ENCODE peak calls at places on chromosomes 4 and X, in six cellular contexts. C is brain microvascular endothelial cell, Y is right lobe of liver, M is testis, H is fibroblast of lung, D is trophoblast cell. A is an unnamed sample.

GRCh38 chr4:175470141-175470540 is 341.9 kb downstream of the GPM6A start:
- DNase-seq in M (no peak), Y (no peak), D (no peak), H (no peak), C (peak; percentile 55), A (no peak)

GRCh38 chrX:43562372-43562771 is 93.7 kb upstream of the MAOA start:
- DNase-seq in H (peak; percentile 56), C (no peak), Y (no peak), M (no peak), D (peak; percentile 20), A (no peak)

GRCh38 chrX:41238543-41238942 is 95.4 kb upstream of the DDX3X start:
- DNase-seq in D (no peak), C (peak; percentile 56), Y (no peak), M (no peak), H (peak; percentile 23), A (no peak)

GRCh38 chrX:113741744-113742143 is 842.1 kb upstream of the HTR2C start:
- DNase-seq in Y (no peak), M (peak; percentile 23), C (no peak), H (no peak), D (peak; percentile 16), A (no peak)

GRCh38 chr4:26049447-26049846 is 135.4 kb downstream of the SMIM20 start:
- DNase-seq in D (no peak), M (no peak), C (no peak), H (no peak), Y (no peak), A (no peak)

GRCh38 chr4:156193800-156194199 is 240.1 kb upstream of the CTSO start:
- DNase-seq in H (peak; percentile 15), Y (peak; percentile 38), C (no peak), D (no peak), M (no peak), A (no peak)

GRCh38 chr4:30719363-30720020 is 677 bp upstream of the PCDH7 start:
- DNase-seq in D (no peak), C (peak; percentile 35), H (peak; percentile 73), Y (peak; percentile 30), M (no peak), A (peak; percentile 88)

GRCh38 chr4:153789741-153790651 is 1.1 kb upstream of the SFRP2 start:
- DNase-seq in H (peak; percentile 26), C (no peak), M (no peak), Y (no peak), D (no peak), A (no peak)

GRCh38 chr4:105197777-105198176 is 51.1 kb downstream of the TET2 start:
- DNase-seq in H (no peak), C (no peak), D (peak; percentile 31), Y (no peak), M (no peak), A (no peak)

GRCh38 chr4:41750158-41750623 is 1.7 kb upstream of the PHOX2B start:
- DNase-seq in C (no peak), M (no peak), H (no peak), D (no peak), Y (no peak), A (no peak)

GRCh38 chrX:143632625-143633387 is 3.1 kb downstream of the SLITRK4 start:
- DNase-seq in C (no peak), Y (no peak), H (peak; percentile 37), M (peak; percentile 25), D (no peak), A (no peak)

GRCh38 chr4:141215972-141216761 is 4.5 kb upstream of the ZNF330 start:
- DNase-seq in M (no peak), C (no peak), H (no peak), D (no peak), Y (no peak), A (no peak)

GRCh38 chr4:121278811-121279368 is 101.9 kb downstream of the QRFPR start:
- DNase-seq in M (no peak), C (peak; percentile 34), Y (no peak), H (no peak), D (peak; percentile 19), A (no peak)

GRCh38 chrX:123481908-123482873 is 250.7 kb downstream of the THOC2 start:
- DNase-seq in H (peak; percentile 54), Y (no peak), D (no peak), M (no peak), C (no peak), A (no peak)

GRCh38 chr4:96293806-96294205 is 453.9 kb downstream of the PDHA2 start:
- DNase-seq in Y (no peak), D (no peak), C (peak; percentile 27), M (no peak), H (no peak), A (no peak)

GRCh38 chr4:113420938-113421337 is 340.6 kb downstream of the CAMK2D start:
- DNase-seq in H (no peak), M (no peak), D (no peak), C (no peak), Y (no peak), A (no peak)

GRCh38 chr4:187826725-187827124 is 168.8 kb upstream of the ZFP42 start:
- DNase-seq in Y (no peak), D (peak; percentile 0), M (peak; percentile 56), C (no peak), H (no peak), A (no peak)

GRCh38 chrX:18701621-18702361 is 5.7 kb upstream of the PPEF1 start:
- DNase-seq in C (peak; percentile 40), Y (peak; percentile 75), D (no peak), H (peak; percentile 45), M (no peak), A (no peak)

GRCh38 chr4:5753766-5754528 is 42.9 kb downstream of the EVC start:
- DNase-seq in M (no peak), D (peak; percentile 82), H (peak; percentile 87), Y (no peak), C (peak; percentile 94), A (peak; percentile 61)

GRCh38 chr4:26879805-26880204 is 19.2 kb downstream of the STIM2 start:
- DNase-seq in Y (no peak), H (no peak), C (no peak), D (no peak), M (no peak), A (no peak)

GRCh38 chrX:87409113-87409841 is 108.3 kb upstream of the KLHL4 start:
- DNase-seq in Y (peak; percentile 71), D (no peak), H (peak; percentile 93), C (peak; percentile 78), M (peak; percentile 81), A (peak; percentile 83)

GRCh38 chr4:11469900-11470708 is 41.4 kb upstream of the HS3ST1 start:
- DNase-seq in M (no peak), H (no peak), D (no peak), Y (no peak), C (no peak), A (no peak)

GRCh38 chr4:164501074-164501473 is 252.9 kb upstream of the SMIM31 start:
- DNase-seq in M (no peak), D (no peak), H (no peak), C (peak; percentile 11), Y (no peak), A (no peak)

GRCh38 chr4:66178901-66179300 is 508.6 kb upstream of the EPHA5 start:
- DNase-seq in C (peak; percentile 35), D (no peak), M (no peak), Y (no peak), H (no peak), A (no peak)

GRCh38 chrX:71128915-71129765 is 10.7 kb downstream of the MED12 start:
- DNase-seq in D (peak; percentile 50), H (peak; percentile 54), M (peak; percentile 68), C (peak; percentile 36), Y (peak; percentile 72), A (peak; percentile 87)

GRCh38 chrX:47644557-47645091 is 5.7 kb downstream of the ELK1 start:
- DNase-seq in H (peak; percentile 45), C (no peak), Y (no peak), M (no peak), D (no peak), A (no peak)
- H3K27ac ChIP-seq in H (no peak overlapping the region), C (no peak overlapping the region), Y (no peak overlapping the region), M (peak overlapping the region; percentile 39), D (no peak overlapping the region), A (no peak overlapping the region)

GRCh38 chr4:7061815-7062214 is 6.0 kb downstream of the GRPEL1 start:
- DNase-seq in H (no peak), Y (no peak), C (no peak), D (no peak), M (no peak), A (no peak)

GRCh38 chr4:7063362-7063761 is 4.5 kb downstream of the GRPEL1 start:
- DNase-seq in Y (no peak), H (no peak), C (no peak), M (no peak), D (no peak), A (no peak)

GRCh38 chr4:7060346-7061150 is 7.3 kb downstream of the GRPEL1 start:
- DNase-seq in H (no peak), D (no peak), C (no peak), Y (no peak), M (no peak), A (no peak)

GRCh38 chr4:7059673-7060072 is 8.2 kb downstream of the GRPEL1 start:
- DNase-seq in H (no peak), C (no peak), D (no peak), Y (no peak), M (no peak), A (no peak)

GRCh38 chr4:7062816-7063215 is 5.0 kb downstream of the GRPEL1 start:
- DNase-seq in H (no peak), M (no peak), C (no peak), D (no peak), Y (no peak), A (no peak)
- H3K36me3 ChIP-seq in H (peaks cover 17% of the 10 kb centered on the region), M (no peaks in the 10 kb centered on the region), C (peaks cover 47% of the 10 kb centered on the region), D (peaks cover 32% of the 10 kb centered on the region), Y (peaks cover 24% of the 10 kb centered on the region), A (peaks cover 5% of the 10 kb centered on the region)

GRCh38 chr4:181967401-181967800 is 275.8 kb upstream of the TENM3 start:
- DNase-seq in C (no peak), M (no peak), D (no peak), Y (no peak), H (no peak), A (no peak)

GRCh38 chr4:181970356-181970755 is 272.8 kb upstream of the TENM3 start:
- DNase-seq in M (no peak), Y (no peak), C (no peak), H (no peak), D (no peak), A (no peak)

GRCh38 chr4:181968371-181968770 is 274.8 kb upstream of the TENM3 start:
- DNase-seq in D (no peak), C (peak; percentile 41), H (peak; percentile 35), M (no peak), Y (no peak), A (no peak)

GRCh38 chr4:181971411-181971810 is 271.8 kb upstream of the TENM3 start:
- DNase-seq in M (no peak), D (peak; percentile 50), Y (no peak), C (no peak), H (no peak), A (no peak)

DNA sequence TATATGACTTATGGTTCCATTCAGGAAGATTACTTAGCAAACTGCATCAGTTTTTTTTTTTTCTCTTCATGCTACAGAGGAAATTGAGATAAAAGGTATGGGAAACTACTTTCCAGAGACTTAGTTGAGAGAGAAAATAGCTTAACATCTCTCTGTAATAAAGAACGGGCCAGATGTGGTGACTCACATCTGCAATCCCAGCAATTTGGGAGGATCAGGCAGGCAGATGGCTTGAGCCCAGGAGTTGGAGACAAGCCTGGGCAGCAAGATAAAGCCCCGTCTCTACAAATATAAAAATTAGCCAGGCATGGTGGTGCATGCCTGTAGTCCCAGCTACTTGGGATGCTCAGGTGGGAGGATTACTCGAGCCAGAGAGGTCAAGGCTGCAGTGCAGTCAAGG is 271.2 kb upstream of the TENM3 start:
- DNase-seq in Y (no peak), M (no peak), D (peak; percentile 22), C (no peak), H (peak; percentile 66), A (no peak)
- H3K27ac ChIP-seq in Y (no peak overlapping the region), M (no peak overlapping the region), D (no peak overlapping the region), C (no peak overlapping the region), H (no peak overlapping the region), A (no peak overlapping the region)

GRCh38 chr4:36079666-36080065 is 164.6 kb downstream of the ARAP2 start:
- DNase-seq in H (no peak), C (no peak), D (no peak), M (no peak), Y (no peak), A (no peak)
- H3K36me3 ChIP-seq in H (no peaks in the 10 kb centered on the region), C (no peaks in the 10 kb centered on the region), D (no peaks in the 10 kb centered on the region), M (no peaks in the 10 kb centered on the region), Y (no peaks in the 10 kb centered on the region), A (no peaks in the 10 kb centered on the region)

A was measured in aorta.